ENCODE peak calls at places on chromosomes 11 and 22, in ten cellular contexts. One of them, this sample, is unnamed.

GRCh38 chr11:74195828-74196227 is 24.7 kb downstream of the PPME1 start:
- DNase-seq in GM13977: no peak
- DNase-seq in WERI-Rb-1: no peak
- DNase-seq in heart left ventricle: no peak
- DNase-seq in fibroblast of the aortic adventitia: no peak
- DNase-seq in H9: no peak
- DNase-seq in endothelial cell: no peak
- DNase-seq in fibroblast of pulmonary artery: no peak
- DNase-seq in Caco-2: no peak
- DNase-seq in foreskin fibroblast: no peak
- DNase-seq in this sample: no peak

GRCh38 chr11:68538025-68538424 is 77.5 kb downstream of the PPP6R3 start:
- DNase-seq in GM13977: no peak
- DNase-seq in WERI-Rb-1: no peak
- DNase-seq in heart left ventricle: no peak
- DNase-seq in fibroblast of the aortic adventitia: no peak
- DNase-seq in H9: no peak
- DNase-seq in endothelial cell: no peak
- DNase-seq in fibroblast of pulmonary artery: no peak
- DNase-seq in Caco-2: no peak
- DNase-seq in foreskin fibroblast: no peak
- DNase-seq in this sample: no peak

GRCh38 chr11:24709928-24710565 is 213.2 kb downstream of the LUZP2 start:
- DNase-seq in GM13977: no peak
- DNase-seq in WERI-Rb-1: no peak
- DNase-seq in heart left ventricle: no peak
- DNase-seq in fibroblast of the aortic adventitia: no peak
- DNase-seq in H9: no peak
- DNase-seq in endothelial cell: no peak
- DNase-seq in fibroblast of pulmonary artery: no peak
- DNase-seq in Caco-2: no peak
- DNase-seq in foreskin fibroblast: no peak
- DNase-seq in this sample: no peak

GRCh38 chr11:124884869-124885479 is 12.7 kb downstream of the ROBO4 start:
- DNase-seq in GM13977: no peak
- DNase-seq in WERI-Rb-1: no peak
- DNase-seq in heart left ventricle: no peak
- DNase-seq in fibroblast of the aortic adventitia: no peak
- DNase-seq in H9: no peak
- DNase-seq in endothelial cell: no peak
- DNase-seq in fibroblast of pulmonary artery: no peak
- DNase-seq in Caco-2: no peak
- DNase-seq in foreskin fibroblast: no peak
- DNase-seq in this sample: no peak

GRCh38 chr11:107856981-107857517 is 1.5 kb downstream of the SLC35F2 start:
- DNase-seq in GM13977: no peak
- DNase-seq in WERI-Rb-1: no peak
- DNase-seq in heart left ventricle: no peak
- DNase-seq in fibroblast of the aortic adventitia: no peak
- DNase-seq in H9: no peak
- DNase-seq in endothelial cell: no peak
- DNase-seq in fibroblast of pulmonary artery: no peak
- DNase-seq in Caco-2: no peak
- DNase-seq in foreskin fibroblast: no peak
- DNase-seq in this sample: no peak

GRCh38 chr11:102436546-102436945 is 16.0 kb downstream of the TMEM123 start:
- DNase-seq in GM13977: no peak
- DNase-seq in WERI-Rb-1: no peak
- DNase-seq in heart left ventricle: no peak
- DNase-seq in fibroblast of the aortic adventitia: peak
- DNase-seq in H9: no peak
- DNase-seq in endothelial cell: no peak
- DNase-seq in fibroblast of pulmonary artery: peak
- DNase-seq in Caco-2: no peak
- DNase-seq in foreskin fibroblast: peak
- DNase-seq in this sample: no peak

GRCh38 chr11:2975594-2975993 is 16.5 kb downstream of the NAP1L4 start:
- DNase-seq in GM13977: peak
- DNase-seq in WERI-Rb-1: peak
- DNase-seq in heart left ventricle: no peak
- DNase-seq in fibroblast of the aortic adventitia: peak
- DNase-seq in H9: peak
- DNase-seq in endothelial cell: no peak
- DNase-seq in fibroblast of pulmonary artery: peak
- DNase-seq in Caco-2: peak
- DNase-seq in foreskin fibroblast: no peak
- DNase-seq in this sample: peak

GRCh38 chr11:40306938-40307548 is 1152.4 kb downstream of the LRRC4C start:
- DNase-seq in GM13977: peak
- DNase-seq in WERI-Rb-1: no peak
- DNase-seq in heart left ventricle: no peak
- DNase-seq in fibroblast of the aortic adventitia: peak
- DNase-seq in H9: no peak
- DNase-seq in endothelial cell: peak
- DNase-seq in fibroblast of pulmonary artery: peak
- DNase-seq in Caco-2: peak
- DNase-seq in foreskin fibroblast: peak
- DNase-seq in this sample: no peak

GRCh38 chr11:36034572-36035331 is 90.9 kb downstream of the LDLRAD3 start:
- DNase-seq in GM13977: no peak
- DNase-seq in WERI-Rb-1: no peak
- DNase-seq in heart left ventricle: no peak
- DNase-seq in fibroblast of the aortic adventitia: peak
- DNase-seq in H9: no peak
- DNase-seq in endothelial cell: no peak
- DNase-seq in fibroblast of pulmonary artery: peak
- DNase-seq in Caco-2: peak
- DNase-seq in foreskin fibroblast: peak
- DNase-seq in this sample: no peak

GRCh38 chr11:3009481-3009880 is 17.4 kb upstream of the NAP1L4 start:
- DNase-seq in GM13977: no peak
- DNase-seq in WERI-Rb-1: no peak
- DNase-seq in heart left ventricle: no peak
- DNase-seq in fibroblast of the aortic adventitia: no peak
- DNase-seq in H9: no peak
- DNase-seq in endothelial cell: no peak
- DNase-seq in fibroblast of pulmonary artery: no peak
- DNase-seq in Caco-2: no peak
- DNase-seq in foreskin fibroblast: no peak
- DNase-seq in this sample: no peak

GRCh38 chr11:72781313-72782080 is 12.3 kb downstream of the STARD10 start:
- DNase-seq in GM13977: peak
- DNase-seq in WERI-Rb-1: peak
- DNase-seq in heart left ventricle: no peak
- DNase-seq in fibroblast of the aortic adventitia: no peak
- DNase-seq in H9: peak
- DNase-seq in endothelial cell: peak
- DNase-seq in fibroblast of pulmonary artery: no peak
- DNase-seq in Caco-2: peak
- DNase-seq in foreskin fibroblast: no peak
- DNase-seq in this sample: peak

GRCh38 chr11:12074529-12075195 is 35.7 kb upstream of the MICAL2 start:
- DNase-seq in GM13977: no peak
- DNase-seq in WERI-Rb-1: no peak
- DNase-seq in heart left ventricle: no peak
- DNase-seq in fibroblast of the aortic adventitia: no peak
- DNase-seq in H9: no peak
- DNase-seq in endothelial cell: no peak
- DNase-seq in fibroblast of pulmonary artery: no peak
- DNase-seq in Caco-2: no peak
- DNase-seq in foreskin fibroblast: peak
- DNase-seq in this sample: no peak

GRCh38 chr11:111631666-111632039 is 29.4 kb downstream of the SIK2 start:
- DNase-seq in GM13977: no peak
- DNase-seq in WERI-Rb-1: no peak
- DNase-seq in heart left ventricle: no peak
- DNase-seq in fibroblast of the aortic adventitia: peak
- DNase-seq in H9: no peak
- DNase-seq in endothelial cell: no peak
- DNase-seq in fibroblast of pulmonary artery: peak
- DNase-seq in Caco-2: no peak
- DNase-seq in foreskin fibroblast: peak
- DNase-seq in this sample: peak

GRCh38 chr11:82315093-82315492 is 418.6 kb downstream of the FAM181B start:
- DNase-seq in GM13977: peak
- DNase-seq in WERI-Rb-1: peak
- DNase-seq in heart left ventricle: no peak
- DNase-seq in fibroblast of the aortic adventitia: no peak
- DNase-seq in H9: peak
- DNase-seq in endothelial cell: peak
- DNase-seq in fibroblast of pulmonary artery: no peak
- DNase-seq in Caco-2: peak
- DNase-seq in foreskin fibroblast: no peak
- DNase-seq in this sample: peak
- TF ChIP-seq CTCF in GM13977: peak
- TF ChIP-seq CTCF in WERI-Rb-1: peak
- TF ChIP-seq CTCF in heart left ventricle: no peak
- TF ChIP-seq CTCF in fibroblast of the aortic adventitia: no peak
- TF ChIP-seq CTCF in H9: peak
- TF ChIP-seq CTCF in endothelial cell: peak
- TF ChIP-seq CTCF in fibroblast of pulmonary artery: no peak
- TF ChIP-seq CTCF in Caco-2: peak
- TF ChIP-seq CTCF in foreskin fibroblast: no peak
- TF ChIP-seq CTCF in this sample: no peak

GRCh38 chr22:37951305-37951704 is 2.1 kb downstream of the C22orf23 start:
- DNase-seq in GM13977: no peak
- DNase-seq in WERI-Rb-1: no peak
- DNase-seq in heart left ventricle: no peak
- DNase-seq in fibroblast of the aortic adventitia: no peak
- DNase-seq in H9: peak
- DNase-seq in endothelial cell: no peak
- DNase-seq in fibroblast of pulmonary artery: peak
- DNase-seq in Caco-2: no peak
- DNase-seq in foreskin fibroblast: peak
- DNase-seq in this sample: no peak
- TF ChIP-seq CTCF in GM13977: no peak
- TF ChIP-seq CTCF in WERI-Rb-1: peak
- TF ChIP-seq CTCF in heart left ventricle: no peak
- TF ChIP-seq CTCF in fibroblast of the aortic adventitia: no peak
- TF ChIP-seq CTCF in H9: peak
- TF ChIP-seq CTCF in endothelial cell: no peak
- TF ChIP-seq CTCF in fibroblast of pulmonary artery: no peak
- TF ChIP-seq CTCF in Caco-2: no peak
- TF ChIP-seq CTCF in foreskin fibroblast: no peak
- TF ChIP-seq CTCF in this sample: no peak

GRCh38 chr11:26649884-26650283 is 72.0 kb downstream of the SLC5A12 start:
- DNase-seq in GM13977: peak
- DNase-seq in WERI-Rb-1: peak
- DNase-seq in heart left ventricle: no peak
- DNase-seq in fibroblast of the aortic adventitia: peak
- DNase-seq in H9: peak
- DNase-seq in endothelial cell: peak
- DNase-seq in fibroblast of pulmonary artery: peak
- DNase-seq in Caco-2: peak
- DNase-seq in foreskin fibroblast: peak
- DNase-seq in this sample: peak

GRCh38 chr11:26655287-26655686 is 66.6 kb downstream of the SLC5A12 start:
- DNase-seq in GM13977: no peak
- DNase-seq in WERI-Rb-1: no peak
- DNase-seq in heart left ventricle: no peak
- DNase-seq in fibroblast of the aortic adventitia: no peak
- DNase-seq in H9: no peak
- DNase-seq in endothelial cell: no peak
- DNase-seq in fibroblast of pulmonary artery: no peak
- DNase-seq in Caco-2: no peak
- DNase-seq in foreskin fibroblast: no peak
- DNase-seq in this sample: no peak

DNA sequence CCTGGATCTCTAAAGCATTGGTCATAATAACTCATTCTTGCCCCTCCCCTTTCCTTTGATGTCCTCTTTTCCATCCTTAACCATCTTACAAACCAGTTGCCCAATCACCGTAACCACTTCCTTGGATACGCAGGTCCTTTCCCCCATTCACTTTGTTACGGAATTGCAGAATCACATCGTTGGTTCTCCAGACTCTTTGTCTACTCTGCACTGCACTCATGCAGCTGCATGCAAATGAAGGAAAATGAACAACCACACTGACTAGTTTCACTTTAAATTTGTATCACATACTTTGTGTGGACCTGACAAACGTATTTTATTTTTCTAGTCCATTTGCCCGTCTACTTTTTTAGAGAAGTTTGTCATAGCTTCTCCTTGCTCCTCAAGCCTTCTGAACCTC is 69.9 kb downstream of the SLC5A12 start:
- DNase-seq in GM13977: no peak
- DNase-seq in WERI-Rb-1: no peak
- DNase-seq in heart left ventricle: no peak
- DNase-seq in fibroblast of the aortic adventitia: no peak
- DNase-seq in H9: no peak
- DNase-seq in endothelial cell: no peak
- DNase-seq in fibroblast of pulmonary artery: no peak
- DNase-seq in Caco-2: no peak
- DNase-seq in foreskin fibroblast: no peak
- DNase-seq in this sample: no peak
- TF ChIP-seq CTCF in GM13977: no peak
- TF ChIP-seq CTCF in WERI-Rb-1: no peak
- TF ChIP-seq CTCF in heart left ventricle: no peak
- TF ChIP-seq CTCF in fibroblast of the aortic adventitia: no peak
- TF ChIP-seq CTCF in H9: no peak
- TF ChIP-seq CTCF in endothelial cell: no peak
- TF ChIP-seq CTCF in fibroblast of pulmonary artery: no peak
- TF ChIP-seq CTCF in Caco-2: no peak
- TF ChIP-seq CTCF in foreskin fibroblast: no peak
- TF ChIP-seq CTCF in this sample: no peak

GRCh38 chr22:20205464-20205963 is 54.7 kb upstream of the CCDC188 start:
- DNase-seq in GM13977: no peak
- DNase-seq in WERI-Rb-1: no peak
- DNase-seq in heart left ventricle: no peak
- DNase-seq in fibroblast of the aortic adventitia: no peak
- DNase-seq in H9: no peak
- DNase-seq in endothelial cell: no peak
- DNase-seq in fibroblast of pulmonary artery: no peak
- DNase-seq in Caco-2: no peak
- DNase-seq in foreskin fibroblast: no peak
- DNase-seq in this sample: no peak

GRCh38 chr22:20204821-20205220 is 54.0 kb upstream of the CCDC188 start:
- DNase-seq in GM13977: no peak
- DNase-seq in WERI-Rb-1: peak
- DNase-seq in heart left ventricle: no peak
- DNase-seq in fibroblast of the aortic adventitia: no peak
- DNase-seq in H9: no peak
- DNase-seq in endothelial cell: no peak
- DNase-seq in fibroblast of pulmonary artery: peak
- DNase-seq in Caco-2: no peak
- DNase-seq in foreskin fibroblast: no peak
- DNase-seq in this sample: no peak

GRCh38 chr22:20206709-20207215 is 55.9 kb upstream of the CCDC188 start:
- DNase-seq in GM13977: no peak
- DNase-seq in WERI-Rb-1: no peak
- DNase-seq in heart left ventricle: no peak
- DNase-seq in fibroblast of the aortic adventitia: peak
- DNase-seq in H9: no peak
- DNase-seq in endothelial cell: no peak
- DNase-seq in fibroblast of pulmonary artery: peak
- DNase-seq in Caco-2: no peak
- DNase-seq in foreskin fibroblast: no peak
- DNase-seq in this sample: peak

GRCh38 chr22:20207277-20208025 is 56.6 kb upstream of the CCDC188 start:
- DNase-seq in GM13977: no peak
- DNase-seq in WERI-Rb-1: no peak
- DNase-seq in heart left ventricle: no peak
- DNase-seq in fibroblast of the aortic adventitia: no peak
- DNase-seq in H9: no peak
- DNase-seq in endothelial cell: no peak
- DNase-seq in fibroblast of pulmonary artery: no peak
- DNase-seq in Caco-2: no peak
- DNase-seq in foreskin fibroblast: no peak
- DNase-seq in this sample: no peak

GRCh38 chr22:20205964-20206708 is 55.3 kb upstream of the CCDC188 start:
- DNase-seq in GM13977: peak
- DNase-seq in WERI-Rb-1: peak
- DNase-seq in heart left ventricle: peak
- DNase-seq in fibroblast of the aortic adventitia: peak
- DNase-seq in H9: peak
- DNase-seq in endothelial cell: no peak
- DNase-seq in fibroblast of pulmonary artery: peak
- DNase-seq in Caco-2: no peak
- DNase-seq in foreskin fibroblast: peak
- DNase-seq in this sample: peak
- TF ChIP-seq CTCF in GM13977: no peak
- TF ChIP-seq CTCF in WERI-Rb-1: no peak
- TF ChIP-seq CTCF in heart left ventricle: no peak
- TF ChIP-seq CTCF in fibroblast of the aortic adventitia: peak
- TF ChIP-seq CTCF in H9: no peak
- TF ChIP-seq CTCF in endothelial cell: no peak
- TF ChIP-seq CTCF in fibroblast of pulmonary artery: peak
- TF ChIP-seq CTCF in Caco-2: no peak
- TF ChIP-seq CTCF in foreskin fibroblast: no peak
- TF ChIP-seq CTCF in this sample: no peak

This sample was measured in activated CD8-positive, alpha-beta T cell treated with anti-CD3 and anti-CD28 coated beads for 36 hours.